ENCODE peak calls at places on chromosomes 16 and 17, in ten cellular contexts. One of them, this sample, is unnamed.

GRCh38 chr16:17029602-17030350 is 441.0 kb downstream of the XYLT1 start:
- DNase-seq in sigmoid colon: no peak
- DNase-seq in A549: no peak
- DNase-seq in adrenal gland: no peak
- DNase-seq in transverse colon: no peak
- DNase-seq in gastrocnemius medialis: no peak
- DNase-seq in right lobe of liver: no peak
- DNase-seq in IMR-90: no peak
- DNase-seq in tibial nerve: no peak
- DNase-seq in heart left ventricle: no peak
- DNase-seq in this sample: no peak

GRCh38 chr16:12057276-12057675 is 80.7 kb downstream of the SNX29 start:
- DNase-seq in right lobe of liver: no peak
- DNase-seq in A549: no peak
- DNase-seq in transverse colon: peak; percentile 26
- DNase-seq in adrenal gland: no peak
- DNase-seq in IMR-90: peak; percentile 70
- DNase-seq in gastrocnemius medialis: peak; percentile 41
- DNase-seq in sigmoid colon: peak; percentile 69
- DNase-seq in heart left ventricle: no peak
- DNase-seq in tibial nerve: no peak
- DNase-seq in this sample: no peak

GRCh38 chr16:75079346-75079926 is 37.1 kb downstream of the LDHD start:
- DNase-seq in heart left ventricle: no peak
- DNase-seq in gastrocnemius medialis: no peak
- DNase-seq in A549: no peak
- DNase-seq in right lobe of liver: peak; percentile 82
- DNase-seq in transverse colon: no peak
- DNase-seq in adrenal gland: no peak
- DNase-seq in IMR-90: no peak
- DNase-seq in sigmoid colon: no peak
- DNase-seq in tibial nerve: no peak
- DNase-seq in this sample: no peak

GRCh38 chr16:79009911-79010310 is 590.6 kb downstream of the MAF start:
- DNase-seq in IMR-90: no peak
- DNase-seq in gastrocnemius medialis: no peak
- DNase-seq in tibial nerve: no peak
- DNase-seq in heart left ventricle: no peak
- DNase-seq in sigmoid colon: no peak
- DNase-seq in right lobe of liver: no peak
- DNase-seq in transverse colon: no peak
- DNase-seq in A549: no peak
- DNase-seq in adrenal gland: no peak
- DNase-seq in this sample: no peak

GRCh38 chr16:47204736-47205499 is 61.2 kb upstream of the NETO2 start:
- DNase-seq in adrenal gland: no peak
- DNase-seq in A549: peak; percentile 5
- DNase-seq in right lobe of liver: no peak
- DNase-seq in transverse colon: no peak
- DNase-seq in heart left ventricle: no peak
- DNase-seq in gastrocnemius medialis: no peak
- DNase-seq in IMR-90: no peak
- DNase-seq in tibial nerve: no peak
- DNase-seq in sigmoid colon: no peak
- DNase-seq in this sample: no peak

GRCh38 chr17:33482636-33483035 is 189.5 kb upstream of the ASIC2 start:
- DNase-seq in adrenal gland: no peak
- DNase-seq in right lobe of liver: no peak
- DNase-seq in tibial nerve: no peak
- DNase-seq in IMR-90: no peak
- DNase-seq in heart left ventricle: no peak
- DNase-seq in A549: no peak
- DNase-seq in gastrocnemius medialis: no peak
- DNase-seq in transverse colon: no peak
- DNase-seq in sigmoid colon: no peak
- DNase-seq in this sample: no peak

GRCh38 chr17:61399131-61400057 is at the start of gene TBX2:
- DNase-seq in gastrocnemius medialis: no peak
- DNase-seq in heart left ventricle: peak; percentile 90
- DNase-seq in tibial nerve: peak; percentile 82
- DNase-seq in A549: peak; percentile 92
- DNase-seq in adrenal gland: peak; percentile 57
- DNase-seq in right lobe of liver: peak; percentile 78
- DNase-seq in transverse colon: peak; percentile 55
- DNase-seq in IMR-90: peak; percentile 96
- DNase-seq in sigmoid colon: peak; percentile 78
- DNase-seq in this sample: no peak

GRCh38 chr16:76729525-76729924 is 452.3 kb downstream of the CNTNAP4 start:
- DNase-seq in adrenal gland: no peak
- DNase-seq in heart left ventricle: no peak
- DNase-seq in gastrocnemius medialis: no peak
- DNase-seq in IMR-90: no peak
- DNase-seq in sigmoid colon: no peak
- DNase-seq in A549: no peak
- DNase-seq in tibial nerve: no peak
- DNase-seq in right lobe of liver: no peak
- DNase-seq in transverse colon: no peak
- DNase-seq in this sample: no peak

GRCh38 chr17:49280918-49281317 is 50.3 kb upstream of the PHOSPHO1 start:
- DNase-seq in sigmoid colon: no peak
- DNase-seq in right lobe of liver: peak; percentile 18
- DNase-seq in heart left ventricle: no peak
- DNase-seq in IMR-90: no peak
- DNase-seq in adrenal gland: no peak
- DNase-seq in tibial nerve: no peak
- DNase-seq in transverse colon: no peak
- DNase-seq in gastrocnemius medialis: no peak
- DNase-seq in A549: no peak
- DNase-seq in this sample: no peak

GRCh38 chr17:49278076-49278475 is 47.5 kb upstream of the PHOSPHO1 start:
- DNase-seq in tibial nerve: no peak
- DNase-seq in gastrocnemius medialis: no peak
- DNase-seq in right lobe of liver: peak; percentile 24
- DNase-seq in sigmoid colon: no peak
- DNase-seq in A549: no peak
- DNase-seq in transverse colon: no peak
- DNase-seq in heart left ventricle: no peak
- DNase-seq in adrenal gland: no peak
- DNase-seq in IMR-90: no peak
- DNase-seq in this sample: no peak

GRCh38 chr17:49285716-49286115 is 55.1 kb upstream of the PHOSPHO1 start:
- DNase-seq in A549: no peak
- DNase-seq in gastrocnemius medialis: no peak
- DNase-seq in transverse colon: no peak
- DNase-seq in IMR-90: no peak
- DNase-seq in sigmoid colon: no peak
- DNase-seq in heart left ventricle: no peak
- DNase-seq in right lobe of liver: peak; percentile 32
- DNase-seq in adrenal gland: no peak
- DNase-seq in tibial nerve: no peak
- DNase-seq in this sample: no peak

GRCh38 chr17:49277638-49278037 is 47.1 kb upstream of the PHOSPHO1 start:
- DNase-seq in tibial nerve: no peak
- DNase-seq in heart left ventricle: no peak
- DNase-seq in gastrocnemius medialis: no peak
- DNase-seq in adrenal gland: no peak
- DNase-seq in sigmoid colon: no peak
- DNase-seq in right lobe of liver: peak; percentile 29
- DNase-seq in IMR-90: peak; percentile 16
- DNase-seq in A549: no peak
- DNase-seq in transverse colon: no peak
- DNase-seq in this sample: no peak

GRCh38 chr17:49280061-49280460 is 49.5 kb upstream of the PHOSPHO1 start:
- DNase-seq in heart left ventricle: no peak
- DNase-seq in transverse colon: no peak
- DNase-seq in right lobe of liver: peak; percentile 25
- DNase-seq in IMR-90: no peak
- DNase-seq in sigmoid colon: no peak
- DNase-seq in tibial nerve: no peak
- DNase-seq in adrenal gland: no peak
- DNase-seq in gastrocnemius medialis: no peak
- DNase-seq in A549: no peak
- DNase-seq in this sample: no peak
- TF ChIP-seq POLR2A in heart left ventricle: no peak
- TF ChIP-seq POLR2A in transverse colon: no peak
- TF ChIP-seq POLR2A in right lobe of liver: no peak
- TF ChIP-seq POLR2A in IMR-90: no peak
- TF ChIP-seq POLR2A in sigmoid colon: no peak
- TF ChIP-seq POLR2A in tibial nerve: no peak
- TF ChIP-seq POLR2A in adrenal gland: no peak
- TF ChIP-seq POLR2A in gastrocnemius medialis: no peak
- TF ChIP-seq POLR2A in A549: no peak
- TF ChIP-seq POLR2A in this sample: no peak

GRCh38 chr17:17572010-17572785 is 19.3 kb downstream of the PEMT start:
- DNase-seq in tibial nerve: no peak
- DNase-seq in sigmoid colon: no peak
- DNase-seq in IMR-90: no peak
- DNase-seq in right lobe of liver: peak; percentile 70
- DNase-seq in heart left ventricle: no peak
- DNase-seq in A549: no peak
- DNase-seq in transverse colon: no peak
- DNase-seq in adrenal gland: no peak
- DNase-seq in gastrocnemius medialis: no peak
- DNase-seq in this sample: no peak

GRCh38 chr17:17570798-17571716 is 20.5 kb downstream of the PEMT start:
- DNase-seq in right lobe of liver: peak; percentile 80
- DNase-seq in A549: no peak
- DNase-seq in adrenal gland: no peak
- DNase-seq in gastrocnemius medialis: no peak
- DNase-seq in tibial nerve: no peak
- DNase-seq in transverse colon: no peak
- DNase-seq in heart left ventricle: no peak
- DNase-seq in IMR-90: no peak
- DNase-seq in sigmoid colon: no peak
- DNase-seq in this sample: no peak

GRCh38 chr17:17569691-17570090 is 21.8 kb downstream of the PEMT start:
- DNase-seq in gastrocnemius medialis: no peak
- DNase-seq in tibial nerve: no peak
- DNase-seq in adrenal gland: no peak
- DNase-seq in transverse colon: no peak
- DNase-seq in IMR-90: no peak
- DNase-seq in sigmoid colon: no peak
- DNase-seq in A549: no peak
- DNase-seq in heart left ventricle: no peak
- DNase-seq in right lobe of liver: no peak
- DNase-seq in this sample: no peak

GRCh38 chr17:17568772-17569195 is 22.7 kb downstream of the PEMT start:
- DNase-seq in heart left ventricle: peak; percentile 88
- DNase-seq in A549: peak; percentile 64
- DNase-seq in adrenal gland: peak; percentile 76
- DNase-seq in tibial nerve: peak; percentile 67
- DNase-seq in IMR-90: peak; percentile 36
- DNase-seq in gastrocnemius medialis: peak; percentile 79
- DNase-seq in sigmoid colon: no peak
- DNase-seq in right lobe of liver: peak; percentile 95
- DNase-seq in transverse colon: peak; percentile 80
- DNase-seq in this sample: peak; percentile 78

DNA sequence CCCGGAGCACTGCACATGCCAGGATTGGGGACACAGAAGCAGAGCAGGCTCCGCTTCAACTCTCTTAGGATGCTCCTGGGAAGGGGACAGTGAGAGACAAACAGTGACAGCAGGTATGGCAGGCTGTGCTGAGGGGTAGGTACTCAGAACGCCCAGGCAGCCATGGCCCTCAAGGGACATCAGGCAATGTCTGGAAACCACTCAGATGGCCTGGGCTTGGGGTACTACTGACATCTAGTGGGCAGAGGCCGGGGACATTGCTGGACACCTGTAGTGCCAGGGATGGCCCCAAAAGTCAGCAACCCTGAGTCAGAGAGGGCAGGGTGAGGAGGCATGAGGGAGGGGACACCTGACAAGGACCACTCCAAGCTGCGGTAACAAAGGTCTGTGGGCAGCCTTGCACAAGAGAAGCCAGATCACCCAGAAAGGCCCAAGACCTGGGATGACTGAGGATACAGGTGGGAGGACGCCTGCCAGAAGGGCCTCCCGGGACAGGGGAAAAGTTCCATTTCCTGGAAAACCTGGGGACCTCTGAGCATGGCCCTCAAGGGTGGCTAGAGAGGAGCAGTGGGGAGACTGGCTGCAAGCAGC is 21.2 kb downstream of the PEMT start:
- DNase-seq in gastrocnemius medialis: peak; percentile 72
- DNase-seq in A549: peak; percentile 67
- DNase-seq in right lobe of liver: peak; percentile 72
- DNase-seq in transverse colon: peak; percentile 39
- DNase-seq in tibial nerve: no peak
- DNase-seq in heart left ventricle: no peak
- DNase-seq in sigmoid colon: no peak
- DNase-seq in IMR-90: peak; percentile 13
- DNase-seq in adrenal gland: peak; percentile 57
- DNase-seq in this sample: no peak
- H3K27ac ChIP-seq in gastrocnemius medialis: peak overlapping the region; percentile 45
- H3K27ac ChIP-seq in A549: peak overlapping the region; percentile 42
- H3K27ac ChIP-seq in right lobe of liver: peak overlapping the region; percentile 94
- H3K27ac ChIP-seq in transverse colon: no peak overlapping the region
- H3K27ac ChIP-seq in tibial nerve: no peak overlapping the region
- H3K27ac ChIP-seq in heart left ventricle: peak overlapping the region; percentile 70
- H3K27ac ChIP-seq in sigmoid colon: no peak overlapping the region
- H3K27ac ChIP-seq in IMR-90: no peak overlapping the region
- H3K27ac ChIP-seq in adrenal gland: no peak overlapping the region
- H3K27ac ChIP-seq in this sample: no peak overlapping the region

GRCh38 chr16:87495578-87495977 is 2.8 kb upstream of the ZCCHC14 start:
- DNase-seq in heart left ventricle: no peak
- DNase-seq in right lobe of liver: no peak
- DNase-seq in tibial nerve: no peak
- DNase-seq in adrenal gland: no peak
- DNase-seq in IMR-90: no peak
- DNase-seq in gastrocnemius medialis: no peak
- DNase-seq in sigmoid colon: no peak
- DNase-seq in A549: no peak
- DNase-seq in transverse colon: no peak
- DNase-seq in this sample: no peak

GRCh38 chr16:87496101-87496801 is 3.4 kb upstream of the ZCCHC14 start:
- DNase-seq in tibial nerve: no peak
- DNase-seq in transverse colon: no peak
- DNase-seq in sigmoid colon: no peak
- DNase-seq in gastrocnemius medialis: no peak
- DNase-seq in heart left ventricle: no peak
- DNase-seq in A549: no peak
- DNase-seq in IMR-90: no peak
- DNase-seq in adrenal gland: no peak
- DNase-seq in right lobe of liver: no peak
- DNase-seq in this sample: no peak

GRCh38 chr16:87492241-87492635 is 586 bp downstream of the ZCCHC14 start:
- DNase-seq in sigmoid colon: no peak
- DNase-seq in IMR-90: no peak
- DNase-seq in gastrocnemius medialis: no peak
- DNase-seq in transverse colon: no peak
- DNase-seq in A549: no peak
- DNase-seq in adrenal gland: no peak
- DNase-seq in right lobe of liver: no peak
- DNase-seq in heart left ventricle: no peak
- DNase-seq in tibial nerve: no peak
- DNase-seq in this sample: no peak

GRCh38 chr16:87490091-87490798 is 2.6 kb downstream of the ZCCHC14 start:
- DNase-seq in adrenal gland: no peak
- DNase-seq in heart left ventricle: no peak
- DNase-seq in IMR-90: no peak
- DNase-seq in sigmoid colon: no peak
- DNase-seq in A549: no peak
- DNase-seq in transverse colon: no peak
- DNase-seq in gastrocnemius medialis: no peak
- DNase-seq in tibial nerve: no peak
- DNase-seq in right lobe of liver: no peak
- DNase-seq in this sample: no peak

DNA sequence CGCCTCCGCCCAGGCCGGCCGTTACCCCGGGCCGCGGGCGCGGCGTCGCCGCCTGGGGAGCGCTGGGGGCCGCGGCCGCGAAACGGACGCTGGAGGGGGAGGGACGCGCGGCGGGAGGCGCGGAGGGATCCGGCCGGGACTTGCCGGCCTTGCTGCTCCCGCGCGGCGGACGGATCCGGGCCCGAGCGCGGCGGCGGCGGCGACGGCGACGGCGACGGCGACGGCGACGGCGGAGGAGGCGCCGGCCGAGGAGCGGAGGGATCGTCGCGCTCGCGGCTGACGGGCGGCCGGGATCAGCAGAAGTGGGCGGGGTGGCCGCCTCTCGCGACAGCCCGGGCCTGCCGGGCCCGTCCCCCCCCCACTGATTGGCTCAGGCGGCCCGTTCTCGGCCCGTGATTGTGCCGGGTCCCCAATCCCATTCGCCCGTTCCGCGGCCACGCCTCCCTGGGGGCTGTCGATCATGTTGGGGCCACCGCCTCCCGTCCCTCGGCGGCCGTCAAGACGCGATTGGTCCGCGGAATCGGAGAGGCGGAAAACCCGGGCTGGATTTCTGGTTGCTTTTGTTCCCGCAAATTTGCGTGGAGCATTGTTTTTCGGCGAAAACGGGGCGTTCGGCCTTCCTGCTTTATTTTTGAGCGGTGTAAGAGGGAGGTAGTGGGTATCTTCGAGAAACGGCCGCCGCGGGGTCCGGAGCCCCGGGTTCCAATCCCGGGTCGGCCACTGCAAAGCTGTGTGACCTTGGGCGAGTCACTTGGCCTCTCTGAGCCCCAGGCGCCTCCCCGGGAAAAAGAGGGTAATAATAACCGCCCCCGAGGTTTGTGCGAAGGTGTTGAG is at the start of gene ZCCHC14:
- DNase-seq in IMR-90: peak; percentile 98
- DNase-seq in right lobe of liver: peak; percentile 100
- DNase-seq in gastrocnemius medialis: peak; percentile 99
- DNase-seq in heart left ventricle: peak; percentile 100
- DNase-seq in tibial nerve: peak; percentile 98
- DNase-seq in A549: peak; percentile 98
- DNase-seq in adrenal gland: peak; percentile 100
- DNase-seq in sigmoid colon: peak; percentile 99
- DNase-seq in transverse colon: peak; percentile 100
- DNase-seq in this sample: peak; percentile 99
- TF ChIP-seq POLR2A in IMR-90: peak; percentile 54
- TF ChIP-seq POLR2A in right lobe of liver: peak; percentile 95
- TF ChIP-seq POLR2A in gastrocnemius medialis: peak; percentile 89
- TF ChIP-seq POLR2A in heart left ventricle: peak; percentile 13
- TF ChIP-seq POLR2A in tibial nerve: peak; percentile 84
- TF ChIP-seq POLR2A in A549: peak; percentile 70
- TF ChIP-seq POLR2A in adrenal gland: peak; percentile 88
- TF ChIP-seq POLR2A in sigmoid colon: no peak
- TF ChIP-seq POLR2A in transverse colon: peak; percentile 11
- TF ChIP-seq POLR2A in this sample: no peak

GRCh38 chr16:165539-166374 is at the start of gene HBM:
- DNase-seq in IMR-90: no peak
- DNase-seq in right lobe of liver: no peak
- DNase-seq in tibial nerve: no peak
- DNase-seq in A549: no peak
- DNase-seq in sigmoid colon: no peak
- DNase-seq in heart left ventricle: peak; percentile 57
- DNase-seq in transverse colon: no peak
- DNase-seq in adrenal gland: no peak
- DNase-seq in gastrocnemius medialis: no peak
- DNase-seq in this sample: no peak
- H3K27ac ChIP-seq in IMR-90: no peak within 1 kb of the TSS
- H3K27ac ChIP-seq in right lobe of liver: no peak within 1 kb of the TSS
- H3K27ac ChIP-seq in tibial nerve: no peak within 1 kb of the TSS
- H3K27ac ChIP-seq in A549: peak within 1 kb of the TSS; percentile 1
- H3K27ac ChIP-seq in sigmoid colon: no peak within 1 kb of the TSS
- H3K27ac ChIP-seq in heart left ventricle: no peak within 1 kb of the TSS
- H3K27ac ChIP-seq in transverse colon: no peak within 1 kb of the TSS
- H3K27ac ChIP-seq in adrenal gland: no peak within 1 kb of the TSS
- H3K27ac ChIP-seq in gastrocnemius medialis: no peak within 1 kb of the TSS
- H3K27ac ChIP-seq in this sample: no peak within 1 kb of the TSS

This sample was measured in breast epithelium.